ENCODE peak calls at places on chromosomes 13 and 19, in nine cellular contexts. T is SK-N-SH, D is cardiac muscle cell, H is IMR-90, Z is spleen, Y is neural progenitor cell, O is Caco-2, P is HFFc6, W is brain microvascular endothelial cell. U is an unnamed sample.

GRCh38 chr19:8233370-8233769 is 24.2 kb downstream of the CERS4 start:
- DNase-seq in P (peak), Z (no peak), Y (no peak), W (no peak), T (no peak), O (no peak), D (no peak), H (peak), U (no peak)

GRCh38 chr19:54493967-54494585 is 8.6 kb upstream of the LAIR2 start:
- DNase-seq in O (no peak), W (no peak), Z (no peak), Y (no peak), H (no peak), P (no peak), T (no peak), D (no peak), U (no peak)

GRCh38 chr13:108525867-108526266 is 103.5 kb upstream of the MYO16 start:
- DNase-seq in W (no peak), Z (no peak), P (no peak), H (no peak), Y (no peak), O (no peak), T (no peak), D (no peak), U (no peak)

GRCh38 chr13:27621116-27621365 is 651 bp upstream of the POLR1D start:
- DNase-seq in D (no peak), P (no peak), H (no peak), Y (no peak), Z (no peak), T (no peak), W (no peak), O (no peak), U (no peak)

GRCh38 chr19:30059741-30060140 is 117.7 kb downstream of the URI1 start:
- DNase-seq in D (no peak), O (no peak), Z (peak), H (no peak), Y (no peak), T (peak), P (no peak), W (no peak), U (no peak)

GRCh38 chr13:41648314-41648935 is 191.1 kb downstream of the RGCC start:
- DNase-seq in O (peak), T (no peak), Z (no peak), D (no peak), H (peak), W (no peak), P (no peak), Y (no peak), U (no peak)

GRCh38 chr19:16249826-16250434 is 52.2 kb downstream of the AP1M1 start:
- DNase-seq in D (no peak), T (no peak), Y (no peak), H (peak), W (no peak), O (no peak), P (peak), Z (no peak), U (no peak)

GRCh38 chr13:39957868-39958676 is 302.6 kb downstream of the COG6 start:
- DNase-seq in D (no peak), T (no peak), P (no peak), O (no peak), Z (no peak), W (no peak), H (no peak), Y (no peak), U (no peak)

GRCh38 chr19:6677924-6678689 is 8.1 kb upstream of the TNFSF14 start:
- DNase-seq in T (peak), Y (peak), P (no peak), W (no peak), Z (peak), O (peak), H (no peak), D (no peak), U (peak)

GRCh38 chr13:68124437-68125086 is 894.4 kb upstream of the PCDH9 start:
- DNase-seq in Z (no peak), T (no peak), H (no peak), Y (no peak), W (no peak), D (no peak), O (no peak), P (no peak), U (no peak)

GRCh38 chr19:43362179-43362578 is 8.7 kb downstream of the CD177 start:
- DNase-seq in T (no peak), W (no peak), H (peak), Z (no peak), P (peak), Y (no peak), O (no peak), D (no peak), U (no peak)

GRCh38 chr19:6424190-6424938 is at the start of gene KHSRP:
- DNase-seq in H (no peak), T (peak), W (no peak), O (peak), Z (no peak), Y (peak), D (peak), P (no peak), U (peak)

GRCh38 chr13:38202730-38203129 is 146.9 kb upstream of the UFM1 start:
- DNase-seq in Y (no peak), T (no peak), P (peak), D (no peak), O (no peak), H (peak), Z (no peak), W (no peak), U (no peak)

GRCh38 chr19:8832132-8833021 is at the start of the genes MBD3L1 and ZNF558:
- DNase-seq in Z (peak), O (peak), D (no peak), W (peak), P (peak), Y (peak), H (peak), T (peak), U (peak)

GRCh38 chr13:101611491-101612475 is 159.3 kb downstream of the ITGBL1 start:
- DNase-seq in H (peak), T (no peak), Y (no peak), O (no peak), D (no peak), Z (no peak), P (no peak), W (peak), U (no peak)

GRCh38 chr19:47729468-47729798 is 15.9 kb upstream of the NOP53 start:
- DNase-seq in H (peak), D (no peak), Y (peak), T (no peak), W (no peak), P (peak), Z (no peak), O (peak), U (no peak)

GRCh38 chr13:90933097-90933826 is 414.2 kb upstream of the MIR17HG start:
- DNase-seq in Y (no peak), H (no peak), O (no peak), P (no peak), T (no peak), Z (no peak), W (no peak), D (no peak), U (no peak)

GRCh38 chr19:44723952-44724319 is 24.6 kb upstream of the BCL3 start:
- DNase-seq in T (peak), Y (peak), P (peak), O (peak), D (peak), Z (peak), H (peak), W (peak), U (peak)

GRCh38 chr13:22938576-22938975 is 242.2 kb upstream of the SGCG start:
- DNase-seq in Z (no peak), T (no peak), D (no peak), Y (no peak), W (no peak), O (no peak), P (no peak), H (no peak), U (no peak)

GRCh38 chr19:54178581-54179261 is 5.8 kb upstream of the TMC4 start:
- DNase-seq in D (peak), Z (peak), O (peak), Y (peak), P (no peak), W (no peak), T (peak), H (no peak), U (no peak)

GRCh38 chr13:50283017-50283416 is 267.8 kb downstream of the KCNRG start:
- DNase-seq in Y (no peak), D (no peak), O (peak), Z (no peak), H (no peak), T (no peak), P (no peak), W (no peak), U (no peak)

GRCh38 chr19:43759515-43759914 is 4.8 kb upstream of the SMG9 start:
- DNase-seq in T (no peak), W (peak), Z (no peak), H (peak), O (no peak), P (peak), D (no peak), Y (no peak), U (no peak)

GRCh38 chr19:4543444-4543843 is 3.6 kb upstream of the LRG1 start:
- DNase-seq in O (no peak), Y (no peak), T (no peak), P (no peak), Z (no peak), D (no peak), W (no peak), H (no peak), U (no peak)

GRCh38 chr13:97020689-97021240 is 26.5 kb upstream of the OXGR1 start:
- DNase-seq in Z (no peak), Y (no peak), O (no peak), H (no peak), D (no peak), T (no peak), W (no peak), P (no peak), U (no peak)

GRCh38 chr13:59176775-59177174 is 987.0 kb downstream of the DIAPH3 start:
- DNase-seq in D (no peak), Y (no peak), P (no peak), H (no peak), O (peak), T (no peak), Z (no peak), W (no peak), U (peak)

GRCh38 chr13:94054159-94054558 is 425.3 kb downstream of the DCT start:
- DNase-seq in T (peak), Y (no peak), W (no peak), P (no peak), H (no peak), O (no peak), D (peak), Z (peak), U (no peak)

GRCh38 chr19:17211547-17212446 is 3.4 kb upstream of the USE1 start:
- DNase-seq in O (no peak), Z (peak), P (no peak), D (no peak), Y (no peak), T (no peak), H (no peak), W (no peak), U (no peak)

GRCh38 chr13:33235564-33235963 is 50.0 kb downstream of the STARD13 start:
- DNase-seq in O (no peak), H (no peak), W (no peak), Z (no peak), Y (no peak), P (no peak), D (no peak), T (no peak), U (no peak)

GRCh38 chr13:48853381-48854102 is 122.2 kb upstream of the FNDC3A start:
- DNase-seq in H (peak), W (peak), P (no peak), Z (no peak), Y (no peak), D (no peak), O (no peak), T (no peak), U (no peak)

GRCh38 chr13:39268398-39268797 is 230.1 kb downstream of the NHLRC3 start:
- DNase-seq in P (no peak), W (no peak), H (no peak), O (no peak), Z (no peak), Y (no peak), T (no peak), D (no peak), U (no peak)

GRCh38 chr19:2523630-2524311 is 47.8 kb downstream of the GADD45B start:
- DNase-seq in Y (peak), Z (no peak), P (peak), T (no peak), H (peak), O (no peak), W (peak), D (no peak), U (no peak)
- TF ChIP-seq CTCF in Y (peak), Z (no peak), P (peak), T (peak), H (peak), O (peak), W (peak), D (peak), U (no peak)

DNA sequence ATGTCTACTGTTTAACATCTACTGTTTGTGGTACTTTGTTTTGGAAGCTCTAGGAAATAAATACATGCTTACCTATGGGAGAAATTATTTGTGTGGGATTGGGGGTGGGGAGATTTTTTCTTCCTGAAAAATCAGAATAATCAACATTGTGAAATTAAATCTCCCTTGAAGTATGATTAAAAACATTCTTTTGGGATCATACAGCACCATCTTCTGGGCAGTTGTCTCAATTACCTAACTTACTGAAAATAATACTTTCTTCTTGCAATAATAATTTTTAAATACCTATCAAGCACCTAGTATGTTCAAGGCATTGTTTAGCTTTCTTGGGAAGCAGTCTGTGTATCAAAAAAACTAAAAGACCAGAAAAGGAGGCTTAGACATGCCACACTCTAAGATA is 576.5 kb upstream of the ARGLU1 start:
- DNase-seq in D (no peak), O (no peak), W (no peak), P (no peak), H (peak), Y (no peak), Z (no peak), T (no peak), U (no peak)
- TF ChIP-seq CTCF in D (no peak), O (peak), W (no peak), P (peak), H (peak), Y (peak), Z (no peak), T (peak), U (no peak)

DNA sequence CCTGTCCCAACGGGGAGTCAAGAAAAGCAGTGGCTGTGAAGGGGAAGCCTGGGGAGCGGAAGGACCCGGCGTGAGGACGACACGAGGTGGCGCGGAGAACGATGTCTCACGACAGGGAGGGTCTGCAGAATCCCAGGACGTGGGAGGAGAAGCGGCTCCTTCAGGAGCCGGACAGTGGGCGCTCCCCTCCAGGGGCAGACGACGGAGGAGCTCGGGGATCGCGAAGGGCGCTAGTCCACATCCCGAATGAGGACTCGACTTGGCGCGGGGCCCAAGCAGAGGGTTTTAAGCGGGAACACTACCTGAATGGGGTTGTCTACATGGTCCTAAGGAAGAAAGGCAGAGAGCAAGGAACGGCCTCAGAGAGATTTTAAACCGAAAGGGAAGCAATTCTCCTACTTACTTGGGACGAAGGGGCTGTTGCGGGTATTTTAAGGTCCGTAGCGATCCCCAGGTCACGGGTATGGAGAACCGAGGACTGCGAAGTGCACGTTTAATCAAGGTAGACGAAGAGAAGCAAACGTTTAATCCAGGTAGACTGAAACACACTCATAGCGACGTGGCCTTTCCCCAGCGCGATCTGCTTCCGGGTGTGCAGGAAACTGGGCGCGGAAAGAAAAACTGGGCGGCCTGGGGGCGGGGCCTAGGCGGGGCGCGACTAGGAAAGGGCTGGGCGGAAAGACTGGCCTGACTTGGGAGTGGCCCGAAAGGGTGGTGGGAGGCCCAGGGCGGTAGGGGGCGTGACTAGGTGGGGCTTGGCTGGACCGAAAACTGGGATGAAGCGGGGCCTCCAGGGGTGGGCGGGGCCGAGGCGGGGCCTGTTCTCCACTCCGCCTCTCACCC is at the start of gene ZNF841:
- DNase-seq in W (peak), Z (peak), Y (peak), O (peak), D (peak), H (peak), P (peak), T (peak), U (peak)
- TF ChIP-seq CTCF in W (no peak), Z (no peak), Y (peak), O (no peak), D (peak), H (no peak), P (peak), T (no peak), U (no peak)

DNA sequence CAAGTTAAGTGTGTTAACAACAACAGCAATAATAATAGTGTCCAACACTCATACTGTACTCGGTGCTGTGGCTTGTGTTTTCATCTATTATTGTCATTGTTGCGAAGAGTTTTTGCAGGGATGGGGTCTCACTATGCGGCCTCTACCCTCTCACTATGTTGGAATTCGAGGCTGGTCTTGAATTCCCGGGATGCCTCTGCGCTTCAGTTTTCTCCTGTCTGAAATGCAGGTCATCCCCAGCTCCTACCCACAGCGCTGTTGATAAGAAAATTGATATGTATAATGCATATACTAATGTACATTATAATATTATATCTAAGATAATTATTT is 4.9 kb upstream of the SBK3 start:
- DNase-seq in W (peak), Y (no peak), T (no peak), H (no peak), O (no peak), P (peak), Z (no peak), D (no peak), U (no peak)
- TF ChIP-seq CTCF in W (no peak), Y (no peak), T (no peak), H (no peak), O (no peak), P (no peak), Z (no peak), D (no peak), U (no peak)

GRCh38 chr13:98105929-98106336 is 37.0 kb upstream of the FARP1 start:
- DNase-seq in W (peak), D (no peak), Z (no peak), O (peak), H (peak), T (no peak), P (peak), Y (no peak), U (no peak)

GRCh38 chr13:98108330-98108729 is 34.6 kb upstream of the FARP1 start:
- DNase-seq in Y (no peak), P (no peak), T (no peak), O (no peak), Z (no peak), D (no peak), W (no peak), H (peak), U (no peak)

GRCh38 chr13:98103531-98103930 is 39.4 kb upstream of the FARP1 start:
- DNase-seq in D (no peak), O (no peak), T (no peak), Z (no peak), W (no peak), P (peak), Y (no peak), H (no peak), U (no peak)

GRCh38 chr13:98099627-98100026 is 43.3 kb upstream of the FARP1 start:
- DNase-seq in T (no peak), O (no peak), Z (no peak), W (no peak), P (no peak), Y (no peak), D (no peak), H (no peak), U (no peak)

GRCh38 chr13:98103942-98104880 is 38.7 kb upstream of the FARP1 start:
- DNase-seq in T (peak), D (no peak), H (peak), O (peak), P (peak), W (no peak), Z (no peak), Y (no peak), U (no peak)
- TF ChIP-seq CTCF in T (peak), D (no peak), H (peak), O (peak), P (peak), W (peak), Z (no peak), Y (peak), U (no peak)

DNA sequence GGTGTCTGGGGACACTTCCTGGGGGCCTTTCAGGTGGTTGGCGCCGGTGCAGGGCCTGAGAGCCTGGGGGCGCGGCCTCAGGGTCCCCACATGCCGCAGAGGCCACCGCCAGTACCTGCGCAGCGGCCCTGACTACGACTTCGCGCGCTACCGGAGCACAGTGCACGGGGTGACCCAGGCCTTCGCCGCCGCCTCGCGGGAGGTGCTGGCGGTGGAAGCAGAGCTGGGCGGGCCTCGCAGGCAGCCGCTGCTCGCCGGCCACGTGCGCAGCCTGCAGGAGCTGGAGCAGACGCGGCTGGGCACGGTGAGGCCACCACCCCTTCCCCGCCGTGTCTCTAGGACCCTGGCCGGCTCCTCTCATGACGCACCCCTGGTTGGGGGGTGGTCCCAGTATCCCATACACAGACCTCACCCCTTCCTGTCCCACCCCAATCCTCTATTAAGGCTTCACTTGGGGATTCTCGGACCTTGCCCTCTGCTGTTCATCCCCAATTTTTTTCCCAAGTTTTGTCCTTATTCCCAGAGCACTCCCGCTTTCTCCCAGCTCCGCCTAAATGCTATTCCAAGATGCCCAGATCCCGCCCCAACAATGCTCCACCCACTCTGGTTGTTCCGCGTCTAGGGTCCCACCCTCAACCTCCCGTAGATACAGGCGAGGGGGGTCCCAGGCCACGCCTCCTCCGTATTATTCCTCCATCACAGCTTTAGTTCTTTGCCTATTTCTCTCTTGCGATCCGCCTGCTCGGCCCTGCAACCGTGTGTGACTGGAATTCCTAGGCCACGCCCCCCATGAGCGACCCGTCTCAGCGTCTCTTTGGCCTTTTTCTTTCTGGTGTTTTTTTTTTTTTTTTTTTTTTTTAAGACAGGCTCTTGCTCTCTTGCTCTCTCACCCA is 1.0 kb downstream of the REX1BD start:
- DNase-seq in T (peak), O (peak), W (peak), Y (peak), D (peak), Z (peak), H (peak), P (peak), U (peak)
- TF ChIP-seq CTCF in T (no peak), O (peak), W (no peak), Y (peak), D (peak), Z (no peak), H (peak), P (no peak), U (peak)

GRCh38 chr19:18304194-18304495 is 18.7 kb downstream of the LSM4 start:
- DNase-seq in W (no peak), Y (no peak), Z (peak), P (no peak), O (no peak), D (no peak), T (no peak), H (no peak), U (no peak)
- TF ChIP-seq CTCF in W (no peak), Y (no peak), Z (no peak), P (no peak), O (no peak), D (no peak), T (no peak), H (no peak), U (no peak)

U was measured in GM20000.